ENCODE peak calls at places on chromosomes 16 and 17, in four cellular contexts. I, T, G and P are unnamed samples.

GRCh38 chr17:14746784-14747575 is 446.1 kb downstream of the HS3ST3B1 start:
- DNase-seq in I (no peak), T (no peak), G (no peak), P (no peak)

GRCh38 chr16:79876332-79876730 is 275.8 kb upstream of the MAF start:
- DNase-seq in I (peak; percentile 19), T (no peak), G (no peak), P (no peak)

GRCh38 chr16:56675685-56676210 is 6.1 kb downstream of the MT1H start:
- DNase-seq in I (no peak), T (peak; percentile 15), G (no peak), P (peak; percentile 67)

GRCh38 chr17:35588196-35588920 is 1.2 kb downstream of the AP2B1 start:
- DNase-seq in I (no peak), T (no peak), G (no peak), P (no peak)

GRCh38 chr17:2931426-2931825 is 132.0 kb downstream of the OR1D5 start:
- DNase-seq in I (no peak), T (no peak), G (peak; percentile 43), P (peak; percentile 44)

GRCh38 chr16:66486199-66486772 is 59.2 kb downstream of the BEAN1 start:
- DNase-seq in I (no peak), T (no peak), G (no peak), P (no peak)

GRCh38 chr16:46857261-46857962 is 26.4 kb upstream of the C16orf87 start:
- DNase-seq in I (no peak), T (peak; percentile 31), G (peak; percentile 65), P (no peak)

GRCh38 chr17:7479139-7479388 is 367 bp downstream of the ZBTB4 start:
- DNase-seq in I (no peak), T (no peak), G (no peak), P (no peak)

GRCh38 chr16:17448640-17449638 is 21.8 kb downstream of the XYLT1 start:
- DNase-seq in I (no peak), T (no peak), G (no peak), P (no peak)

GRCh38 chr16:21989141-21989540 is 11.8 kb downstream of the PDZD9 start:
- DNase-seq in I (no peak), T (no peak), G (no peak), P (no peak)

GRCh38 chr17:82239926-82240505 is 11.2 kb downstream of the SLC16A3 start:
- DNase-seq in I (no peak), T (no peak), G (peak; percentile 73), P (no peak)

GRCh38 chr16:35298460-35299243 is 1839.2 kb downstream of the TP53TG3F start:
- DNase-seq in I (no peak), T (no peak), G (no peak), P (no peak)

GRCh38 chr16:48918520-48919258 is 308.7 kb upstream of the N4BP1 start:
- DNase-seq in I (no peak), T (no peak), G (no peak), P (no peak)

GRCh38 chr17:1726626-1727257 is 2.2 kb downstream of the WDR81 start:
- DNase-seq in I (no peak), T (no peak), G (no peak), P (no peak)

GRCh38 chr17:79159926-79160325 is 85.3 kb downstream of the ENGASE start:
- DNase-seq in I (no peak), T (no peak), G (no peak), P (no peak)

GRCh38 chr17:57604771-57605733 is 140.0 kb downstream of the CCDC182 start:
- DNase-seq in I (peak; percentile 62), T (no peak), G (no peak), P (no peak)

GRCh38 chr17:80599546-80600305 is 55.1 kb downstream of the RPTOR start:
- DNase-seq in I (no peak), T (peak; percentile 49), G (peak; percentile 89), P (no peak)

GRCh38 chr17:33072421-33073175 is 81.0 kb downstream of the SPACA3 start:
- DNase-seq in I (no peak), T (no peak), G (no peak), P (no peak)
- TF ChIP-seq ETV6 in I (no peak), T (no peak), G (no peak), P (no peak)

DNA sequence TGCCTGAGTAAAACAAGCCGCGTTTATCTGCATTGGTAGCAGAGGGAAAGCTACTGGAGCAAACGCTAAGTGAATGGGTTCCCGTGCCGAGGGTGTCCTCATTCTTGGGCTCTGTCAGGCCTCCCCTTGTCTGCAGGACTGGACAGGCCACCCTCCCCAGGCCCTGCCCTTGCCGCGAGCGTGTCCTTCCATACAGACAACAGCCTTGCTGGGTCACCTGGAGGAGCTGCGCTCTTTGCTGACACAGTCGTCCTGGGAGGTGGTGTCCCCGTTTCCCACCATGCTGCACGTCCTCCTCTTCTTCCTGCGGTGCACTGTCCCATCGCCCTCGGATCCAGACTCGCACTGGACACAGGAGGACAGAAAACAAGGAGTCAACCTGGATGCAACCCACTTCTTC is 7.8 kb upstream of the MXRA7 start:
- DNase-seq in I (no peak), T (no peak), G (no peak), P (no peak)
- TF ChIP-seq ETV6 in I (no peak), T (no peak), G (no peak), P (no peak)

GRCh38 chr17:50117202-50118040 is 12.5 kb downstream of the SAMD14 start:
- DNase-seq in I (no peak), T (peak; percentile 84), G (peak; percentile 51), P (peak; percentile 82)
- TF ChIP-seq ETV6 in I (no peak), T (no peak), G (no peak), P (peak; percentile 52)

DNA sequence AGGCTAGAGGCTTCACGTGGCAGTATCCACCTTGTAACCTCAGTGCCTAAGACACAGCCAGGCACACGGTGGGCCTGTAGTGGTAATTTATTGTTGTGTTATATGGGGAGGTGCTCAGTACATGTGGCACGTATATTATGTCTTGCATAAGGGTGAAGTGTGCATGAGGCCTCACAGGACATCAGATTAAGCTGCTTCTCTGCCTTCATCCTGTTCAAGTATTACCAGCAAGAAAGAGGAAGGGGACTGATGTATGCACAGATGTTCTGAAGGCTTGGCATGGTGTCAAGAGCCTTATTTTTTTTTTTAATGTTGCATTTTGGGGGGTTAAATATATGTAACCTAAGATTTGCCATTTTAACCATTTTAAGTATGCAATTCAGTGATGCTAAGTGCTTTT is 71.6 kb downstream of the ABCC1 start:
- DNase-seq in I (no peak), T (no peak), G (no peak), P (no peak)
- TF ChIP-seq ETV6 in I (no peak), T (no peak), G (no peak), P (no peak)

GRCh38 chr17:59383893-59384292 is 52.4 kb downstream of the YPEL2 start:
- DNase-seq in I (no peak), T (no peak), G (no peak), P (no peak)

GRCh38 chr17:59377410-59377809 is 46.0 kb downstream of the YPEL2 start:
- DNase-seq in I (no peak), T (no peak), G (no peak), P (no peak)

GRCh38 chr17:59380474-59380873 is 49.0 kb downstream of the YPEL2 start:
- DNase-seq in I (no peak), T (no peak), G (no peak), P (no peak)

GRCh38 chr17:59378621-59379194 is 47.3 kb downstream of the YPEL2 start:
- DNase-seq in I (no peak), T (no peak), G (no peak), P (no peak)

GRCh38 chr17:59381716-59382570 is 50.5 kb downstream of the YPEL2 start:
- DNase-seq in I (no peak), T (no peak), G (no peak), P (no peak)
- TF ChIP-seq ETV6 in I (no peak), T (no peak), G (no peak), P (no peak)

GRCh38 chr16:20383106-20384029 is 21.2 kb downstream of the PDILT start:
- DNase-seq in I (no peak), T (peak; percentile 79), G (peak; percentile 84), P (peak; percentile 80)
- TF ChIP-seq ETV6 in I (no peak), T (no peak), G (no peak), P (no peak)